ENCODE peak calls at places on chromosome 3, in eight cellular contexts. D, E, I, R, X, Y, C and Z are unnamed samples.

GRCh38 chr3:78812166-78812565 is 955.6 kb downstream of the ROBO1 start:
- DNase-seq in D (no peak), E (no peak), I (no peak), R (no peak), X (no peak), Y (no peak), C (no peak), Z (no peak)

GRCh38 chr3:141802316-141803077 is 39.3 kb downstream of the GRK7 start:
- DNase-seq in D (no peak), E (no peak), I (no peak), R (no peak), X (no peak), Y (no peak), C (no peak), Z (no peak)

GRCh38 chr3:18765672-18766071 is 340.5 kb upstream of the SATB1 start:
- DNase-seq in D (no peak), E (no peak), I (no peak), R (no peak), X (no peak), Y (no peak), C (no peak), Z (no peak)

GRCh38 chr3:123083446-123084124 is 16.8 kb downstream of the PDIA5 start:
- DNase-seq in D (no peak), E (no peak), I (no peak), R (no peak), X (peak), Y (no peak), C (no peak), Z (peak)

GRCh38 chr3:134299185-134299887 is 48.7 kb upstream of the RYK start:
- DNase-seq in D (no peak), E (peak), I (no peak), R (no peak), X (peak), Y (no peak), C (no peak), Z (peak)

GRCh38 chr3:178707632-178708031 is 171.4 kb downstream of the KCNMB2 start:
- DNase-seq in D (no peak), E (no peak), I (no peak), R (no peak), X (no peak), Y (no peak), C (no peak), Z (no peak)

GRCh38 chr3:192607798-192608197 is 119.5 kb downstream of the FGF12 start:
- DNase-seq in D (no peak), E (no peak), I (no peak), R (no peak), X (no peak), Y (no peak), C (no peak), Z (no peak)

GRCh38 chr3:113157408-113157980 is 53.9 kb upstream of the BOC start:
- DNase-seq in D (no peak), E (no peak), I (no peak), R (no peak), X (peak), Y (no peak), C (no peak), Z (no peak)

GRCh38 chr3:48402281-48402732 is 27.6 kb downstream of the PLXNB1 start:
- DNase-seq in D (no peak), E (no peak), I (no peak), R (no peak), X (peak), Y (no peak), C (no peak), Z (peak)

GRCh38 chr3:124878561-124879394 is 8.4 kb downstream of the ITGB5 start:
- DNase-seq in D (no peak), E (peak), I (no peak), R (no peak), X (peak), Y (no peak), C (no peak), Z (peak)

GRCh38 chr3:72310028-72310987 is 525.4 kb upstream of the PROK2 start:
- DNase-seq in D (peak), E (peak), I (no peak), R (no peak), X (peak), Y (peak), C (no peak), Z (peak)

GRCh38 chr3:144415492-144415891 is 443.9 kb downstream of the DIPK2A start:
- DNase-seq in D (no peak), E (no peak), I (no peak), R (no peak), X (no peak), Y (no peak), C (no peak), Z (no peak)

GRCh38 chr3:186283651-186284445 is 78.2 kb downstream of the DGKG start:
- DNase-seq in D (no peak), E (no peak), I (no peak), R (no peak), X (no peak), Y (no peak), C (no peak), Z (no peak)

GRCh38 chr3:154247806-154248480 is 76.3 kb downstream of the DHX36 start:
- DNase-seq in D (no peak), E (no peak), I (no peak), R (no peak), X (no peak), Y (no peak), C (no peak), Z (no peak)

GRCh38 chr3:95750097-95750496 is 1064.3 kb upstream of the EPHA6 start:
- DNase-seq in D (no peak), E (no peak), I (no peak), R (no peak), X (no peak), Y (no peak), C (no peak), Z (no peak)

GRCh38 chr3:11155341-11156025 is 1.2 kb downstream of the HRH1 start:
- DNase-seq in D (peak), E (peak), I (peak), R (peak), X (peak), Y (no peak), C (peak), Z (peak)

GRCh38 chr3:124664804-124665203 is 65.4 kb upstream of the UMPS start:
- DNase-seq in D (no peak), E (peak), I (no peak), R (no peak), X (peak), Y (no peak), C (no peak), Z (no peak)

GRCh38 chr3:187737401-187738088 is 7.7 kb downstream of the BCL6 start:
- DNase-seq in D (no peak), E (peak), I (peak), R (no peak), X (peak), Y (peak), C (peak), Z (peak)